ENCODE peak calls at places on chromosome 1, in four cellular contexts. X is activated CD4-positive, alpha-beta memory T cell treated with anti-CD3 and anti-CD28 coated beads for 36 hours; V is caudate nucleus; L is RWPE1. J is an unnamed sample.

GRCh38 chr1:203692565-203693470 is 66.2 kb downstream of the ATP2B4 start:
- DNase-seq in X (peak), V (no peak), L (peak), J (peak)

GRCh38 chr1:224727851-224728250 is 111.7 kb downstream of the CNIH3 start:
- DNase-seq in X (no peak), V (no peak), L (no peak), J (no peak)

GRCh38 chr1:53595906-53596305 is 136.7 kb downstream of the DMRTB1 start:
- DNase-seq in X (no peak), V (no peak), L (no peak), J (no peak)

GRCh38 chr1:210288106-210288505 is 40.6 kb upstream of the HHAT start:
- DNase-seq in X (no peak), V (no peak), L (no peak), J (no peak)

GRCh38 chr1:94156226-94156625 is 35.3 kb upstream of the ABCA4 start:
- DNase-seq in X (no peak), V (no peak), L (no peak), J (peak)

GRCh38 chr1:201740086-201740541 is 88.8 kb upstream of the IPO9 start:
- DNase-seq in X (no peak), V (no peak), L (peak), J (no peak)

GRCh38 chr1:27356628-27357280 is 10.0 kb downstream of the MAP3K6 start:
- DNase-seq in X (peak), V (no peak), L (no peak), J (no peak)

GRCh38 chr1:2644591-2645101 is 11.8 kb upstream of the MMEL1 start:
- DNase-seq in X (peak), V (no peak), L (no peak), J (peak)

GRCh38 chr1:240508950-240509349 is 103.0 kb downstream of the GREM2 start:
- DNase-seq in X (no peak), V (no peak), L (no peak), J (no peak)

GRCh38 chr1:57350619-57351018 is 73.2 kb downstream of the DAB1 start:
- DNase-seq in X (no peak), V (no peak), L (no peak), J (no peak)

GRCh38 chr1:31581821-31582810 is 5.8 kb downstream of the TINAGL1 start:
- DNase-seq in X (no peak), V (no peak), L (no peak), J (peak)

GRCh38 chr1:160168609-160169369 is 17.4 kb downstream of the ATP1A4 start:
- DNase-seq in X (no peak), V (no peak), L (no peak), J (peak)

GRCh38 chr1:212107481-212107880 is 71.9 kb downstream of the DTL start:
- DNase-seq in X (no peak), V (no peak), L (no peak), J (no peak)

GRCh38 chr1:115666702-115667101 is 24.9 kb downstream of the VANGL1 start:
- DNase-seq in X (no peak), V (no peak), L (no peak), J (no peak)

J was measured in osteoblast.